ENCODE peak calls at places on chromosomes 3 and 15, in ten cellular contexts. One of them, this sample, is unnamed.

GRCh38 chr3:128388932-128389331 is 77.8 kb downstream of the DNAJB8 start:
- DNase-seq in ovary: no peak
- DNase-seq in stomach: no peak
- DNase-seq in transverse colon: no peak
- DNase-seq in HepG2: no peak
- DNase-seq in sigmoid colon: no peak
- DNase-seq in tibial nerve: no peak
- DNase-seq in H1: no peak
- DNase-seq in esophagus muscularis mucosa: no peak
- DNase-seq in A549: no peak
- DNase-seq in this sample: no peak

GRCh38 chr3:118108769-118109168 is 925.9 kb downstream of the IGSF11 start:
- DNase-seq in transverse colon: no peak
- DNase-seq in esophagus muscularis mucosa: no peak
- DNase-seq in A549: peak
- DNase-seq in H1: no peak
- DNase-seq in HepG2: no peak
- DNase-seq in tibial nerve: no peak
- DNase-seq in sigmoid colon: no peak
- DNase-seq in stomach: no peak
- DNase-seq in ovary: no peak
- DNase-seq in this sample: no peak

GRCh38 chr15:45118131-45118588 is 4.0 kb downstream of the DUOXA2 start:
- DNase-seq in tibial nerve: peak
- DNase-seq in esophagus muscularis mucosa: peak
- DNase-seq in H1: peak
- DNase-seq in transverse colon: peak
- DNase-seq in sigmoid colon: peak
- DNase-seq in stomach: peak
- DNase-seq in HepG2: peak
- DNase-seq in ovary: peak
- DNase-seq in A549: peak
- DNase-seq in this sample: no peak

GRCh38 chr15:70101459-70102113 is 3.9 kb upstream of the TLE3 start:
- DNase-seq in A549: peak
- DNase-seq in sigmoid colon: peak
- DNase-seq in HepG2: peak
- DNase-seq in ovary: peak
- DNase-seq in esophagus muscularis mucosa: no peak
- DNase-seq in transverse colon: peak
- DNase-seq in tibial nerve: no peak
- DNase-seq in H1: peak
- DNase-seq in stomach: peak
- DNase-seq in this sample: no peak

GRCh38 chr15:77768107-77768506 is 135.4 kb upstream of the LINGO1 start:
- DNase-seq in sigmoid colon: no peak
- DNase-seq in tibial nerve: no peak
- DNase-seq in ovary: no peak
- DNase-seq in stomach: no peak
- DNase-seq in A549: no peak
- DNase-seq in esophagus muscularis mucosa: no peak
- DNase-seq in H1: no peak
- DNase-seq in HepG2: no peak
- DNase-seq in transverse colon: no peak
- DNase-seq in this sample: no peak

GRCh38 chr3:46935168-46935858 is 41.2 kb downstream of the CCDC12 start:
- DNase-seq in stomach: peak
- DNase-seq in esophagus muscularis mucosa: no peak
- DNase-seq in tibial nerve: no peak
- DNase-seq in transverse colon: peak
- DNase-seq in ovary: peak
- DNase-seq in A549: peak
- DNase-seq in HepG2: peak
- DNase-seq in H1: no peak
- DNase-seq in sigmoid colon: peak
- DNase-seq in this sample: no peak

GRCh38 chr3:179321585-179322322 is 1.1 kb upstream of the ZNF639 start:
- DNase-seq in ovary: no peak
- DNase-seq in sigmoid colon: no peak
- DNase-seq in A549: peak
- DNase-seq in esophagus muscularis mucosa: no peak
- DNase-seq in tibial nerve: no peak
- DNase-seq in stomach: no peak
- DNase-seq in HepG2: peak
- DNase-seq in transverse colon: peak
- DNase-seq in H1: peak
- DNase-seq in this sample: peak

GRCh38 chr3:71565976-71566375 is 17.6 kb downstream of the FOXP1 start:
- DNase-seq in ovary: no peak
- DNase-seq in tibial nerve: no peak
- DNase-seq in transverse colon: no peak
- DNase-seq in A549: no peak
- DNase-seq in H1: no peak
- DNase-seq in stomach: no peak
- DNase-seq in HepG2: no peak
- DNase-seq in sigmoid colon: no peak
- DNase-seq in esophagus muscularis mucosa: no peak
- DNase-seq in this sample: no peak

GRCh38 chr3:40753956-40754355 is 229.2 kb downstream of the ZNF621 start:
- DNase-seq in sigmoid colon: no peak
- DNase-seq in esophagus muscularis mucosa: no peak
- DNase-seq in A549: no peak
- DNase-seq in HepG2: no peak
- DNase-seq in H1: no peak
- DNase-seq in transverse colon: no peak
- DNase-seq in tibial nerve: no peak
- DNase-seq in ovary: no peak
- DNase-seq in stomach: no peak
- DNase-seq in this sample: no peak

GRCh38 chr3:40751652-40752051 is 226.9 kb downstream of the ZNF621 start:
- DNase-seq in ovary: no peak
- DNase-seq in stomach: no peak
- DNase-seq in HepG2: no peak
- DNase-seq in esophagus muscularis mucosa: no peak
- DNase-seq in sigmoid colon: no peak
- DNase-seq in tibial nerve: no peak
- DNase-seq in transverse colon: no peak
- DNase-seq in A549: no peak
- DNase-seq in H1: no peak
- DNase-seq in this sample: no peak

GRCh38 chr3:40754966-40755365 is 230.2 kb downstream of the ZNF621 start:
- DNase-seq in A549: no peak
- DNase-seq in H1: no peak
- DNase-seq in stomach: no peak
- DNase-seq in HepG2: no peak
- DNase-seq in transverse colon: no peak
- DNase-seq in sigmoid colon: no peak
- DNase-seq in esophagus muscularis mucosa: no peak
- DNase-seq in tibial nerve: no peak
- DNase-seq in ovary: no peak
- DNase-seq in this sample: no peak

GRCh38 chr3:40753371-40753770 is 228.6 kb downstream of the ZNF621 start:
- DNase-seq in esophagus muscularis mucosa: no peak
- DNase-seq in ovary: no peak
- DNase-seq in H1: no peak
- DNase-seq in tibial nerve: no peak
- DNase-seq in A549: no peak
- DNase-seq in stomach: no peak
- DNase-seq in sigmoid colon: no peak
- DNase-seq in transverse colon: no peak
- DNase-seq in HepG2: no peak
- DNase-seq in this sample: no peak

GRCh38 chr3:40752492-40752891 is 227.7 kb downstream of the ZNF621 start:
- DNase-seq in ovary: no peak
- DNase-seq in A549: no peak
- DNase-seq in transverse colon: no peak
- DNase-seq in HepG2: no peak
- DNase-seq in esophagus muscularis mucosa: no peak
- DNase-seq in stomach: no peak
- DNase-seq in sigmoid colon: no peak
- DNase-seq in tibial nerve: no peak
- DNase-seq in H1: no peak
- DNase-seq in this sample: no peak
- TF ChIP-seq EP300 in ovary: no peak
- TF ChIP-seq EP300 in A549: no peak
- TF ChIP-seq EP300 in transverse colon: no peak
- TF ChIP-seq EP300 in HepG2: no peak
- TF ChIP-seq EP300 in esophagus muscularis mucosa: no peak
- TF ChIP-seq EP300 in stomach: no peak
- TF ChIP-seq EP300 in sigmoid colon: no peak
- TF ChIP-seq EP300 in tibial nerve: no peak
- TF ChIP-seq EP300 in H1: no peak
- TF ChIP-seq EP300 in this sample: no peak

DNA sequence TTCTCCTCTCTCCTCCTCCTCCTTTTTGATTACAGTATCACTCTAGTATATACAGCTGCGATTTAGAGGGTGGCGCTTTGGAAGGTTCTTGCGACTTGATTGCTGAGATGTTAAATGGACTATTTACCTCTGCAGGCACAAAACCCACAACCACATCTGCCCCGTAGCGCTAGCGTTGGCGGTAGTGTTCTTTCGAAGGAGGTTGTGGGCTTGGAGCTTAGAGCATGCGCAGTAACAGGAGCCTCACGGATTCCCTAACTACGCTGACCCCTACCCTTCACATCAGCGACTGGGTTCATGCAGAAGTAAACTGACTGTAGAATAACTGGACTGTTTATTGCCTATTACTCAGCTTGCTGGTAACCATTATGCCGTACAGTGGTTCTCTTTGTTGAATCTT is 58.0 kb downstream of the CGGBP1 start:
- DNase-seq in tibial nerve: no peak
- DNase-seq in ovary: no peak
- DNase-seq in stomach: no peak
- DNase-seq in A549: no peak
- DNase-seq in transverse colon: peak
- DNase-seq in HepG2: no peak
- DNase-seq in esophagus muscularis mucosa: no peak
- DNase-seq in H1: peak
- DNase-seq in sigmoid colon: no peak
- DNase-seq in this sample: no peak
- H3K4me3 ChIP-seq in tibial nerve: peak
- H3K4me3 ChIP-seq in ovary: no peak
- H3K4me3 ChIP-seq in stomach: peak
- H3K4me3 ChIP-seq in A549: no peak
- H3K4me3 ChIP-seq in transverse colon: no peak
- H3K4me3 ChIP-seq in HepG2: no peak
- H3K4me3 ChIP-seq in esophagus muscularis mucosa: peak
- H3K4me3 ChIP-seq in H1: no peak
- H3K4me3 ChIP-seq in sigmoid colon: peak
- H3K4me3 ChIP-seq in this sample: no peak

GRCh38 chr3:192183109-192183508 is 544.2 kb downstream of the FGF12 start:
- DNase-seq in HepG2: no peak
- DNase-seq in ovary: no peak
- DNase-seq in A549: no peak
- DNase-seq in stomach: no peak
- DNase-seq in esophagus muscularis mucosa: no peak
- DNase-seq in tibial nerve: no peak
- DNase-seq in H1: no peak
- DNase-seq in sigmoid colon: no peak
- DNase-seq in transverse colon: no peak
- DNase-seq in this sample: no peak

GRCh38 chr3:192194081-192194480 is 533.3 kb downstream of the FGF12 start:
- DNase-seq in transverse colon: no peak
- DNase-seq in H1: no peak
- DNase-seq in HepG2: no peak
- DNase-seq in esophagus muscularis mucosa: no peak
- DNase-seq in sigmoid colon: no peak
- DNase-seq in A549: no peak
- DNase-seq in tibial nerve: no peak
- DNase-seq in ovary: no peak
- DNase-seq in stomach: no peak
- DNase-seq in this sample: no peak

GRCh38 chr3:192186508-192186907 is 540.8 kb downstream of the FGF12 start:
- DNase-seq in esophagus muscularis mucosa: no peak
- DNase-seq in stomach: no peak
- DNase-seq in sigmoid colon: no peak
- DNase-seq in transverse colon: no peak
- DNase-seq in HepG2: no peak
- DNase-seq in ovary: no peak
- DNase-seq in H1: no peak
- DNase-seq in A549: no peak
- DNase-seq in tibial nerve: no peak
- DNase-seq in this sample: no peak

GRCh38 chr3:192187485-192188051 is 539.8 kb downstream of the FGF12 start:
- DNase-seq in transverse colon: no peak
- DNase-seq in stomach: no peak
- DNase-seq in tibial nerve: no peak
- DNase-seq in esophagus muscularis mucosa: no peak
- DNase-seq in ovary: no peak
- DNase-seq in HepG2: no peak
- DNase-seq in H1: no peak
- DNase-seq in A549: no peak
- DNase-seq in sigmoid colon: no peak
- DNase-seq in this sample: no peak

DNA sequence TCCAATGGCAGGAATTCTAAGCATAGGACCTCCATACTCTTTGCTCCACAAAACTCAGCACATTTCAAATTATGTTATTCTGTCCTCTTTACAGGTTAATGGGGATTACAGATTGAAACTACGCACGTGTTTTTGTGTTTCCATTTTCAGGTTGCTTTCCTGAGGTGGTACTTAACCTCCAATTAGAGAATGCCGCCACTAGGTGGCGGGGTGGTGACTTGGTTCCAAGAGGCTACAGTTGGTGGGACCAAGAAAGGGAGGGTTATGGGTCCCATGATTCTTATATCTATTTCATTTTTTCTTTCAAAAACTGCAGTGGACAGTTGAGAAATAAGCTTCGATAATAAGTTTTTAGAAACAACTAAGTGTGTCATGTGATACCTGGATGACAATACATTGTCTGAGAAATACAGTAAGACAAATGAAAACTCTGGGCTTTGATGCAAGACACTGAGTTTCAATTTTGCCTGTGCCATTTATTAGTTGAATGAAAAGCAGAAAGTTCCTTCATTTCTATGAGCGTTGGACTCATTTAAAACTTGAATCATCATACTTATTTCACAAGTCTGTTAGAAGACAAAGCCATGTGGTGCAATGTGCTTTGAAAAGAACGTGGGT is 539.0 kb downstream of the FGF12 start:
- DNase-seq in esophagus muscularis mucosa: no peak
- DNase-seq in stomach: peak
- DNase-seq in A549: peak
- DNase-seq in sigmoid colon: no peak
- DNase-seq in H1: peak
- DNase-seq in HepG2: peak
- DNase-seq in transverse colon: peak
- DNase-seq in tibial nerve: no peak
- DNase-seq in ovary: no peak
- DNase-seq in this sample: peak
- TF ChIP-seq CTCF in esophagus muscularis mucosa: peak
- TF ChIP-seq CTCF in stomach: no peak
- TF ChIP-seq CTCF in A549: peak
- TF ChIP-seq CTCF in sigmoid colon: no peak
- TF ChIP-seq CTCF in H1: peak
- TF ChIP-seq CTCF in HepG2: peak
- TF ChIP-seq CTCF in transverse colon: peak
- TF ChIP-seq CTCF in tibial nerve: no peak
- TF ChIP-seq CTCF in ovary: no peak
- TF ChIP-seq CTCF in this sample: no peak

DNA sequence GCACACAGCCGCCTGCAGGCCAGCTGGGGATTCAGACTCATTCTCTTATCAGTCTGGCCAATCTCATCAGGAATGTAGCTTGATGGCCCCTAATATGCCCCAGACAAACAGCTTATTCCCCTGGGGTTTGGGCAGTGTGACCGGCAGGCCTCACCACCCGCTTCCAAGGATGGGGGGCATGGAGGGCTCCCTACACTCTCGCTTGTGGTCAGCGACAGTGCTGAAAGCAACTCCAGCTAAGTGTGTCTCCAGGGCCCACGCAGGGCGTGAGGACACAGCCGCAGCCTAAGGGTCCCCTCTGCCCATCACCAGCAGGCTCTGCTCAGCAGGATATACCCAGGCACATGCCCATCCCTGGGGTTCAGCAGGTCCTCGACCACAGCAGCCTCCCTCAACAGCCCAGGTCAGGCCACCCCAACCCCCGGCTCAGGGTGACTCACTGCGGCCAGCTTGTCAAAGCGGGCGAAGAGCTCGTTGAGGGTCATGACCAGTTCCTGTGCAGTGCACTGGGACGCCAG is 116.7 kb downstream of the ADCY5 start:
- DNase-seq in sigmoid colon: peak
- DNase-seq in A549: no peak
- DNase-seq in esophagus muscularis mucosa: no peak
- DNase-seq in HepG2: no peak
- DNase-seq in transverse colon: no peak
- DNase-seq in tibial nerve: no peak
- DNase-seq in ovary: no peak
- DNase-seq in H1: no peak
- DNase-seq in stomach: no peak
- DNase-seq in this sample: no peak
- TF ChIP-seq EP300 in sigmoid colon: no peak
- TF ChIP-seq EP300 in A549: no peak
- TF ChIP-seq EP300 in esophagus muscularis mucosa: no peak
- TF ChIP-seq EP300 in HepG2: no peak
- TF ChIP-seq EP300 in transverse colon: no peak
- TF ChIP-seq EP300 in tibial nerve: no peak
- TF ChIP-seq EP300 in ovary: no peak
- TF ChIP-seq EP300 in H1: no peak
- TF ChIP-seq EP300 in stomach: no peak
- TF ChIP-seq EP300 in this sample: no peak

This sample was measured in upper lobe of left lung.